ENCODE peak calls at places on chromosomes 6 and 20, in seven cellular contexts. U is HepG2; O is CD4-positive, CD25-positive, alpha-beta regulatory T cell; A is A673; Z is tibial nerve; N is neuronal stem cell; E is ovary. H is an unnamed sample.

GRCh38 chr6:255418-256090 is 36.7 kb upstream of the DUSP22 start:
- DNase-seq in O (peak; percentile 47), Z (no peak), A (no peak), N (no peak), E (no peak), U (no peak), H (no peak)

GRCh38 chr20:49979030-49979832 is 3.5 kb upstream of the SNAI1 start:
- DNase-seq in E (peak; percentile 56), A (peak; percentile 70), O (peak; percentile 60), Z (no peak), U (peak; percentile 56), N (peak; percentile 73), H (peak; percentile 49)

GRCh38 chr20:16360668-16361067 is 212.6 kb downstream of the KIF16B start:
- DNase-seq in Z (no peak), A (peak; percentile 14), E (no peak), N (no peak), O (no peak), U (no peak), H (no peak)

GRCh38 chr6:107634147-107635057 is 144.5 kb downstream of the SOBP start:
- DNase-seq in E (peak; percentile 40), A (no peak), Z (no peak), N (no peak), O (no peak), U (no peak), H (no peak)

GRCh38 chr6:7675353-7675945 is 50.5 kb upstream of the BMP6 start:
- DNase-seq in N (no peak), O (no peak), U (no peak), A (no peak), E (no peak), Z (no peak), H (no peak)

GRCh38 chr6:105135907-105136432 is 43.8 kb downstream of the POPDC3 start:
- DNase-seq in N (no peak), Z (no peak), O (no peak), A (peak; percentile 7), U (no peak), E (no peak), H (no peak)

GRCh38 chr6:2807342-2808090 is 34.1 kb downstream of the SERPINB1 start:
- DNase-seq in A (peak; percentile 37), O (no peak), N (no peak), U (no peak), Z (no peak), E (no peak), H (no peak)

GRCh38 chr6:42374027-42374669 is 77.6 kb downstream of the TRERF1 start:
- DNase-seq in O (peak; percentile 29), E (no peak), U (no peak), N (no peak), Z (no peak), A (peak; percentile 6), H (no peak)

GRCh38 chr20:20446001-20446400 is 78.1 kb downstream of the INSM1 start:
- DNase-seq in Z (no peak), E (no peak), O (no peak), A (no peak), U (no peak), N (no peak), H (no peak)

GRCh38 chr20:25087186-25087929 is 5.4 kb upstream of the VSX1 start:
- DNase-seq in N (no peak), O (no peak), E (no peak), Z (no peak), A (no peak), U (no peak), H (no peak)

GRCh38 chr6:70860920-70861319 is 95.9 kb downstream of the B3GAT2 start:
- DNase-seq in E (no peak), U (no peak), O (no peak), Z (no peak), N (no peak), A (no peak), H (no peak)

GRCh38 chr6:52371656-52372151 is 9.8 kb downstream of the PAQR8 start:
- DNase-seq in A (peak; percentile 10), U (peak; percentile 81), E (no peak), N (no peak), Z (no peak), O (no peak), H (no peak)

GRCh38 chr6:128932061-128932460 is 49.1 kb downstream of the LAMA2 start:
- DNase-seq in U (no peak), Z (no peak), E (no peak), O (no peak), A (no peak), N (no peak), H (no peak)

GRCh38 chr6:85041376-85041775 is 277.0 kb upstream of the TBX18 start:
- DNase-seq in A (no peak), N (no peak), O (no peak), U (no peak), Z (no peak), E (no peak), H (no peak)

GRCh38 chr6:36743032-36743431 is 45.4 kb downstream of the RAB44 start:
- DNase-seq in Z (no peak), A (no peak), N (no peak), O (no peak), U (no peak), E (no peak), H (no peak)

GRCh38 chr6:144151010-144151727 is 852 bp downstream of the STX11 start:
- DNase-seq in E (no peak), N (no peak), O (peak; percentile 78), A (no peak), U (no peak), Z (peak; percentile 36), H (peak; percentile 31)

GRCh38 chr6:170046786-170047626 is 243.9 kb downstream of the DLL1 start:
- DNase-seq in U (no peak), N (no peak), A (no peak), O (no peak), E (no peak), Z (no peak), H (no peak)

GRCh38 chr6:44062771-44063560 is 64.3 kb downstream of the MRPL14 start:
- DNase-seq in N (no peak), O (no peak), U (no peak), E (no peak), A (peak; percentile 72), Z (no peak), H (no peak)

GRCh38 chr6:24441599-24441904 is 38.8 kb downstream of the MRS2 start:
- DNase-seq in E (no peak), O (no peak), Z (no peak), U (no peak), N (no peak), A (no peak), H (no peak)
- H3K4me3 ChIP-seq in E (no peak overlapping the region), O (no peak overlapping the region), Z (no peak overlapping the region), U (no peak overlapping the region), N (no peak overlapping the region), A (no peak overlapping the region), H (no peak overlapping the region)

GRCh38 chr6:5082487-5083306 is 2.4 kb upstream of the PPP1R3G start:
- DNase-seq in O (no peak), A (no peak), U (peak; percentile 87), E (no peak), Z (no peak), N (no peak), H (no peak)
- H3K27ac ChIP-seq in O (no peak overlapping the region), A (no peak overlapping the region), U (peak overlapping the region; percentile 81), E (no peak overlapping the region), Z (no peak overlapping the region), N (no peak overlapping the region), H (no peak overlapping the region)

GRCh38 chr20:4854502-4854901 is 132.8 kb downstream of the PRND start:
- DNase-seq in N (no peak), U (no peak), E (no peak), O (no peak), Z (no peak), A (no peak), H (no peak)

GRCh38 chr20:4853787-4854295 is 132.1 kb downstream of the PRND start:
- DNase-seq in N (no peak), U (no peak), E (no peak), Z (no peak), O (no peak), A (no peak), H (no peak)

GRCh38 chr20:4856022-4856755 is 134.5 kb downstream of the PRND start:
- DNase-seq in E (no peak), Z (no peak), U (no peak), N (no peak), O (no peak), A (no peak), H (no peak)

GRCh38 chr20:4855097-4855496 is 133.4 kb downstream of the PRND start:
- DNase-seq in U (no peak), Z (no peak), E (no peak), O (no peak), A (no peak), N (no peak), H (no peak)

DNA sequence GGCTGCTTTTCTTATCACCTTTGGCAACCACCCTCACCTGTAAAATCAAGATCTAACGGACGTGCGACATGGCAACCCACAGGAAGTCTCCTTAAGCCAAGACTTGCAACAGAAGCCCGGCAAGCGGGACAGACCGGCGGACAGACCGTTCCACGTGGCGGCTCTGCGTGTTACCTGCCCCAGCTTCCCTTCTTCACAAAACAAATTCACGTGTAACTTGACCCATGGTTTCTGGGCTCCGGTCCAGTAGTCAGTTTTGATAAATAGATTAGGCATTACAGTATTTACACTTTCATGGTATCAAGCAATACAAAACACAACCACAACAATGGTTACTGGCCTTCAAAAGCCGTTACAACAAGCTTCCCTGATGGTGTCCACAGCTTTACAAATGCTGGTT is 133.8 kb downstream of the PRND start:
- DNase-seq in Z (no peak), N (no peak), O (no peak), A (no peak), E (no peak), U (no peak), H (no peak)
- H3K36me3 ChIP-seq in Z (peaks cover 89% of the 10 kb centered on the region), N (peaks cover 10% of the 10 kb centered on the region), O (peaks cover 50% of the 10 kb centered on the region), A (peaks cover 26% of the 10 kb centered on the region), E (no peaks in the 10 kb centered on the region), U (peaks cover 54% of the 10 kb centered on the region), H (peaks cover 36% of the 10 kb centered on the region)

DNA sequence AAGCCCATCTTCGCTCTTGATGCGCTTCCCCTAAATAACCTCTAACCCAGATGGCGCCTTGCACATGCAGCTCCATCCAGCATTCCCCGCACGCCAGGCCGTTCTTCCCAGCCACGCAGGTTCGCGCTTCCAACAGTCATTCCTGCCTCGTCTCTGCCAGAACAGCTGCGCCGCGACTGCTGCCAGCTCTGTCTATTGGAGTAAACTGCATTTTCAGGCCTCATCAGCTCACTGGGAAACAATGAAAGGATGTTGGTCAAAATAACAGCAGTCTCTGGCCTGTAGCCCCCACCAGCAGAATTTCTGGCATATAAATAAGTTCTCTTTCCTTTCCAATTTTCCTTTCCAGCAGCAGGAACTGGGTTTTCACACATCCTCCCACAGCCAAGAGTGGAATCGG is 14.6 kb downstream of the NRSN1 start:
- DNase-seq in E (no peak), U (no peak), N (no peak), O (no peak), A (no peak), Z (no peak), H (no peak)
- H3K4me3 ChIP-seq in E (no peak overlapping the region), U (no peak overlapping the region), N (no peak overlapping the region), O (no peak overlapping the region), A (no peak overlapping the region), Z (no peak overlapping the region), H (no peak overlapping the region)

GRCh38 chr20:36855241-36855657 is 20.7 kb upstream of the TLDC2 start:
- DNase-seq in U (no peak), N (no peak), Z (no peak), O (no peak), A (no peak), E (no peak), H (no peak)
- H3K27ac ChIP-seq in U (no peak overlapping the region), N (no peak overlapping the region), Z (peak overlapping the region; percentile 89), O (no peak overlapping the region), A (no peak overlapping the region), E (peak overlapping the region; percentile 8), H (no peak overlapping the region)